ENCODE peak calls at places on chromosomes 7 and 10, in four cellular contexts. U is hepatocyte, M is OCI-LY7, R is GM23338. W is an unnamed sample.

GRCh38 chr10:118457824-118458428 is 115.8 kb upstream of the FAM204A start:
- DNase-seq in R (no peak), U (no peak), M (no peak), W (no peak)

GRCh38 chr10:30433286-30433778 is 652 bp upstream of the MAP3K8 start:
- DNase-seq in U (peak; percentile 90), M (peak; percentile 38), R (peak; percentile 87), W (peak; percentile 94)

GRCh38 chr7:98251251-98251843 is 685 bp downstream of the TECPR1 start:
- DNase-seq in R (peak; percentile 45), M (peak; percentile 63), U (no peak), W (no peak)

GRCh38 chr7:12493407-12493806 is 77.1 kb upstream of the SCIN start:
- DNase-seq in U (no peak), R (no peak), M (no peak), W (no peak)

GRCh38 chr7:54837761-54838539 is 78.9 kb upstream of the SEC61G start:
- DNase-seq in M (no peak), R (no peak), U (no peak), W (no peak)

GRCh38 chr7:81744389-81744788 is 25.5 kb downstream of the HGF start:
- DNase-seq in U (no peak), M (no peak), R (no peak), W (no peak)

GRCh38 chr7:127588697-127589482 is 679 bp downstream of the ARF5 start:
- DNase-seq in M (peak; percentile 29), R (peak; percentile 91), U (peak; percentile 86), W (peak; percentile 84)

GRCh38 chr10:77478248-77478963 is 159.2 kb downstream of the KCNMA1 start:
- DNase-seq in U (no peak), R (no peak), M (no peak), W (no peak)

GRCh38 chr10:109696981-109697775 is 226.1 kb downstream of the XPNPEP1 start:
- DNase-seq in U (no peak), R (no peak), M (no peak), W (no peak)

GRCh38 chr7:37833107-37833817 is 15.1 kb upstream of the NME8 start:
- DNase-seq in U (peak; percentile 77), R (peak; percentile 79), M (peak; percentile 38), W (peak; percentile 81)

GRCh38 chr10:22615819-22616499 is 98.4 kb downstream of the PIP4K2A start:
- DNase-seq in U (peak; percentile 40), R (no peak), M (peak; percentile 80), W (no peak)

GRCh38 chr10:115801987-115802386 is 471.0 kb downstream of the GFRA1 start:
- DNase-seq in M (no peak), R (peak; percentile 9), U (no peak), W (no peak)

GRCh38 chr7:27615420-27616185 is 47.1 kb downstream of the HIBADH start:
- DNase-seq in M (peak; percentile 4), U (no peak), R (no peak), W (no peak)

GRCh38 chr7:44068054-44068453 is 2.7 kb upstream of the PGAM2 start:
- DNase-seq in M (no peak), R (no peak), U (no peak), W (no peak)

GRCh38 chr7:116052006-116052405 is 21.4 kb upstream of the TFEC start:
- DNase-seq in R (no peak), M (no peak), U (no peak), W (no peak)

GRCh38 chr7:19114591-19114855 is 2.9 kb downstream of the TWIST1 start:
- DNase-seq in U (no peak), R (no peak), M (no peak), W (no peak)

GRCh38 chr10:97575101-97575668 is 2.6 kb downstream of the ANKRD2 start:
- DNase-seq in M (no peak), U (no peak), R (no peak), W (no peak)

GRCh38 chr7:108026647-108027046 is 23.7 kb upstream of the LAMB1 start:
- DNase-seq in U (no peak), M (no peak), R (no peak), W (no peak)

GRCh38 chr10:94133239-94133638 is 139.5 kb downstream of the PLCE1 start:
- DNase-seq in R (no peak), M (no peak), U (no peak), W (no peak)

GRCh38 chr10:124547651-124548168 is 86.1 kb downstream of the LHPP start:
- DNase-seq in M (no peak), R (no peak), U (peak; percentile 53), W (no peak)

GRCh38 chr7:131627589-131628212 is 71.3 kb upstream of the PODXL start:
- DNase-seq in R (no peak), M (no peak), U (no peak), W (no peak)

GRCh38 chr10:119020627-119020946 is 8.9 kb upstream of the NANOS1 start:
- DNase-seq in M (no peak), R (no peak), U (no peak), W (no peak)

GRCh38 chr10:77185696-77186095 is 451.9 kb downstream of the KCNMA1 start:
- DNase-seq in M (no peak), R (no peak), U (peak; percentile 34), W (no peak)

GRCh38 chr10:47256753-47257336 is 43.2 kb upstream of the GDF10 start:
- DNase-seq in M (no peak), R (no peak), U (no peak), W (no peak)

GRCh38 chr10:14534152-14534551 is 203.4 kb upstream of the FRMD4A start:
- DNase-seq in R (no peak), U (no peak), M (no peak), W (no peak)

GRCh38 chr10:49323896-49324270 is 24.9 kb downstream of the C10orf71 start:
- DNase-seq in M (no peak), U (no peak), R (no peak), W (no peak)

GRCh38 chr7:30226593-30227268 is 57.7 kb upstream of the ZNRF2 start:
- DNase-seq in U (peak; percentile 70), R (peak; percentile 84), M (no peak), W (peak; percentile 62)

GRCh38 chr10:79463578-79464496 is 18.4 kb upstream of the ZCCHC24 start:
- DNase-seq in R (no peak), U (no peak), M (no peak), W (no peak)

DNA sequence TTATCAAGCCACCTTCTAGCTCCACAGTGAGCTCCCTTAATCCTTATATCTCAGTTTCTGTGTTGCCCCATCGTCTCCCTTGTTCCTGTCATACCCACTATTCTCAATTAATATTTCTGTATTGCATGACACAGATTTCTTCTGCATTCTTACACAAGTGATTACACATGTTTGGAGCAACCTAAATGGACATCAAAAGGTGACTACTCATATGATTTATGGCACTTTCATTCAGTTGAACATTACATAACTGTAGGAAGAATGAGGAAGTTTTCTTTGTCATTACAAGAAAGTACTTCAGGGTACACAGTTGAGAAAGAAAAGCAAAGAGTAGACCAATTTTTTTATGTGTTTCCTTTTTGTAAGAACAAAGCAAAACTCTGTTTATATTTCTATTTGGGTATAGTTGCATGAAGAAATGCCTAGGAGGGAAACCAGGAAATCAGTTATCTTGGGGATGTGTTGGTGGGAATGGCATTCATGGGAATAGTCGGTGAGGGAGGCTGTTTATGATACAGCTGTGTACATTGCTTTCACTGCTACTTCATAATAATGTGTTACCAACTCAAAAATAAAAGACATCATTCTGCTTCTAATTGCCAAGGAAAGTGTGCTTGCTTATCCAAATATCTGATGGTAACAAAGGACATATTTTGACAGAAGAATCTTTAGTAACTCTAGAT is 23.6 kb upstream of the PRSS37 start:
- DNase-seq in R (no peak), U (no peak), M (no peak), W (no peak)
- TF ChIP-seq EZH2phosphoT487 in R (no peak), U (no peak), M (no peak), W (no peak)

GRCh38 chr10:122128357-122128756 is 139.4 kb downstream of the TACC2 start:
- DNase-seq in M (no peak), U (no peak), R (no peak), W (no peak)

GRCh38 chr10:122127943-122128342 is 139.0 kb downstream of the TACC2 start:
- DNase-seq in U (peak; percentile 59), M (no peak), R (no peak), W (no peak)

GRCh38 chr10:122124808-122125207 is 135.8 kb downstream of the TACC2 start:
- DNase-seq in R (no peak), M (no peak), U (no peak), W (no peak)

GRCh38 chr10:122124342-122124741 is 135.4 kb downstream of the TACC2 start:
- DNase-seq in M (no peak), U (no peak), R (no peak), W (no peak)

DNA sequence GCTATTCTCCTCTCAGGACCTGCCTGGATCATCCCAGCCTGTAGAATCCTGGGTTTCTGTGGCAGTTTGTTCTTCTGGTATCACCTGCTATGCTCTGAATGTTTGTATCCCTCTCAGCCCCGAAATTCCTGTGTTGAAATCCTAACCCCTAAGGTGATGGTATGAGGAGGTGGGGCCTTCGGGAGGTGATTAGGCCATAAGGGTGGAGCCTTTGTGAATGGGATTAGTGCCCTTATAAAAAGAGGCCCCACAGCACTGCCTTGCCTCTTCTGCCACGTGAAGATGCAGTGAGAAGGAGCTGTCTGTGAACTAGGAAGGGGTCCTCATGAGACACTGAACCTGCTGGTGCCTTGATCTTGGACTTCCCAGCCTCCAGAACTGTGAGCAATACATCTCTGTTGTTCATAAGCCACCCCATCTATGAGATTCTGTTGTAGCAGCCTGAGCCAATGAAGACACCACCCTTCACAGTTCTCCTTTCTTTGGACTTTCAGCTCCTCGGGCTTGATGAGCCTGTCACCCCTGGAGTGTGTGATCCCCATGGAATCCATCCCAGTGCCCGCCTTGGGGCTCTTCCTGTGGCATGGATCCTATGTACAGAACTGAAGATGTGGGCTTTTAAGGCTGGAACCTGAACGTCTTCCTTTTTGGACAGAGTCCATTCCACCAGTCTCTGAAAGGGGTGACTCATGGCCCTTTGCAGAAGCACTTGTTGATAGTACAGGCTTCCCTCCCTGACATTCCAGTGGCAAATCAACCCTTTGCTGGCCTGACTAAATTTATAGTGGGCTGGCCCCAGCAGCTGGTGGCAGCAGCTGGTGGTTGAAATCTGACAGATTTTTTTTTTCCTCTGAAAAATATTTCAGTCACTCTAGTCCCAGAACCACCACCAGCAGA is 138.0 kb downstream of the TACC2 start:
- DNase-seq in U (peak; percentile 79), R (peak; percentile 77), M (no peak), W (peak; percentile 65)
- H3K4me3 ChIP-seq in U (no peak overlapping the region), R (no peak overlapping the region), M (no peak overlapping the region), W (no peak overlapping the region)

DNA sequence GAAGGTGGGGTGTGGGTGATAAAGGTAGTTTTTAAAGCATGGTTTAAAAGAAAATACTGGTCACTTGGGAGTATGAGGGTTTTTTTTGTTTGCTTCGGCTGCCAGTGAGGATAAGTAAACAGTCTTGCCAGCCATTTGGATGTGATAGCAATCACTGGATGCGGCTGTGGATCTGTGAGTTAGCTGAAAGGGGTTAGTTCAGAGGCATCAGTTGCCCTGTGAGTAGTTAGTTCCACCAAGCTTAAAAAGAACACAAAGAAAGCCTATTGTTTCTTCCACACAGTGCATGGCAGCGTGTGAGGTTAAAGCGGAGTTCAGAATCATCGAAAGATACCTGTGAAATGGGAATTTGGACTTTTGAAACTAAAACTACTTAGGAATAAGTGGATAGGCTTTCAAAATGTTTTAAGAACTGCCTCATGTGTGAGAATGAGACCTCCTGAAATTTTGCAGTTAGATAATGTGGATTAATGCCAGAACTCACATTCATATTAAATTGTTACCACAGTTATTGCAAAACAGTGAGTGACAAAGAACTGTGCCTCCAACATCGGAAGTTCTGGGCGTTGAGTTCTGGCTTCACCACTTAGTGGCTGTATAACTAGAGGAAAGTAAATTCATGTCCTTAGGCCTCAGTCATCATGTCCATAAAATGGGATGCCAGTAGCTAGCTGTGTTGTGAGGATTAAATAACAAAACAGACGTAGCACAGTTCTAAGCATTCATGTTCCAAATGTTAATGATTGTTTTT is 31.2 kb downstream of the KIAA1217 start:
- DNase-seq in U (peak; percentile 19), R (no peak), M (no peak), W (peak; percentile 59)
- TF ChIP-seq EZH2phosphoT487 in U (no peak), R (no peak), M (no peak), W (no peak)

GRCh38 chr10:114042895-114043531 is 653 bp upstream of the ADRB1 start:
- DNase-seq in R (peak; percentile 76), M (peak; percentile 72), U (peak; percentile 39), W (peak; percentile 67)
- H3K4me3 ChIP-seq in R (peak overlapping the region; percentile 72), M (peak overlapping the region; percentile 72), U (peak overlapping the region; percentile 36), W (peak overlapping the region; percentile 73)